ENCODE peak calls at places on chromosomes 4 and X, in four cellular contexts. One of them, this sample, is unnamed.

GRCh38 chr4:1330761-1331590 is 16.0 kb upstream of the UVSSA start:
- DNase-seq in upper lobe of left lung: peak
- DNase-seq in uterus: no peak
- DNase-seq in thyroid gland: no peak
- DNase-seq in this sample: no peak

GRCh38 chr4:83282049-83282535 is 2.5 kb downstream of the COQ2 start:
- DNase-seq in upper lobe of left lung: no peak
- DNase-seq in uterus: no peak
- DNase-seq in thyroid gland: peak
- DNase-seq in this sample: no peak

GRCh38 chrX:103688949-103689348 is 2.5 kb upstream of the MORF4L2 start:
- DNase-seq in upper lobe of left lung: no peak
- DNase-seq in uterus: no peak
- DNase-seq in thyroid gland: no peak
- DNase-seq in this sample: no peak

GRCh38 chr4:47471064-47471463 is 7.6 kb upstream of the COMMD8 start:
- DNase-seq in upper lobe of left lung: no peak
- DNase-seq in uterus: no peak
- DNase-seq in thyroid gland: no peak
- DNase-seq in this sample: no peak

GRCh38 chr4:182922551-182923284 is 5.5 kb upstream of the DCTD start:
- DNase-seq in upper lobe of left lung: no peak
- DNase-seq in uterus: no peak
- DNase-seq in thyroid gland: peak
- DNase-seq in this sample: no peak

GRCh38 chrX:102154218-102154860 is 1.4 kb downstream of the BEX5 start:
- DNase-seq in upper lobe of left lung: no peak
- DNase-seq in uterus: no peak
- DNase-seq in thyroid gland: peak
- DNase-seq in this sample: no peak

GRCh38 chr4:11954093-11954492 is 525.4 kb upstream of the HS3ST1 start:
- DNase-seq in upper lobe of left lung: no peak
- DNase-seq in uterus: no peak
- DNase-seq in thyroid gland: no peak
- DNase-seq in this sample: no peak

GRCh38 chrX:18674417-18674787 is 2.5 kb upstream of the RS1 start:
- DNase-seq in upper lobe of left lung: peak
- DNase-seq in uterus: peak
- DNase-seq in thyroid gland: peak
- DNase-seq in this sample: no peak

GRCh38 chrX:73398185-73398914 is 48.5 kb upstream of the CDX4 start:
- DNase-seq in upper lobe of left lung: no peak
- DNase-seq in uterus: no peak
- DNase-seq in thyroid gland: no peak
- DNase-seq in this sample: no peak

GRCh38 chr4:140368686-140369085 is 4.8 kb upstream of the SCOC start:
- DNase-seq in upper lobe of left lung: no peak
- DNase-seq in uterus: no peak
- DNase-seq in thyroid gland: no peak
- DNase-seq in this sample: no peak

GRCh38 chr4:140373328-140374129 is at the start of gene SCOC:
- DNase-seq in upper lobe of left lung: peak
- DNase-seq in uterus: peak
- DNase-seq in thyroid gland: peak
- DNase-seq in this sample: peak

GRCh38 chr4:140367738-140368137 is 5.7 kb upstream of the SCOC start:
- DNase-seq in upper lobe of left lung: no peak
- DNase-seq in uterus: no peak
- DNase-seq in thyroid gland: peak
- DNase-seq in this sample: no peak

GRCh38 chr4:140374130-140374477 is 658 bp downstream of the SCOC start:
- DNase-seq in upper lobe of left lung: no peak
- DNase-seq in uterus: no peak
- DNase-seq in thyroid gland: no peak
- DNase-seq in this sample: no peak

DNA sequence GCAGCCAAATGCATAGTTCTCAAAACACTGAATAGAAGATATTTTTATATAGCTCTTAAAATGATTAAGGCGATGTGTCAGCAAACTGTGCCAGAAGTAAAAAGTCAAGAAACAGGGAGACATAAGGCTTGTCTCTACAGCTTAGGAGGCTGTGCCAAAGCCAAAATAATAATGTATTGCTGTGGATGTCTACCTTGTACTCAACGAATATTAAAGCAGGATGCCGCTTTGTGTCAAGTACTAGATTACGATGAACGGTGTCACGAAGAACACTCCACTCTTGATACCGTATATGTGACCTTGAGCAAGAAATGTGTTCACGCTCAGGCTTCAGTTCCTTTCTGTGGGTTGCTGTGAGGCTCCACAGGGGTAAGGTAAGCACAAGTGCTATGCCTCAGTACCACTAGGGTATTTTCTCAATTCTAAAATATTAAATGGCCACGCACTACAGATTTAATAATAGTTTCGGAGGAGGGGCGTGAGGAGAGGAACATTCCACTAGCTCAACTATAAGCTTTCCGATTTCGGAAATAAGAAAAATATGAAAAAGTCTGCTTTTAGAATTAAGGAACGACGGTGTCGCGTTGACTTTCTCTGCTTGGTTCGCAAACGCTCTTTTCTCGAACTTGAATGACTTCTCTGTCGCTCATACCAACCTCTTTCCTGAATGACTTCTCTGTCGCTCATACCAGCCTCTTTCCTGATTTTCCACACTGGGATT is 679 bp upstream of the SCOC start:
- DNase-seq in upper lobe of left lung: no peak
- DNase-seq in uterus: no peak
- DNase-seq in thyroid gland: peak
- DNase-seq in this sample: peak
- TF ChIP-seq POLR2A in upper lobe of left lung: no peak
- TF ChIP-seq POLR2A in uterus: no peak
- TF ChIP-seq POLR2A in thyroid gland: no peak
- TF ChIP-seq POLR2A in this sample: no peak

GRCh38 chr4:67575232-67575888 is 16.8 kb downstream of the STAP1 start:
- DNase-seq in upper lobe of left lung: no peak
- DNase-seq in uterus: no peak
- DNase-seq in thyroid gland: no peak
- DNase-seq in this sample: no peak
- TF ChIP-seq POLR2A in upper lobe of left lung: no peak
- TF ChIP-seq POLR2A in uterus: no peak
- TF ChIP-seq POLR2A in thyroid gland: no peak
- TF ChIP-seq POLR2A in this sample: peak

GRCh38 chrX:154382483-154383069 is 3.5 kb downstream of the EMD start:
- DNase-seq in upper lobe of left lung: no peak
- DNase-seq in uterus: no peak
- DNase-seq in thyroid gland: peak
- DNase-seq in this sample: no peak
- TF ChIP-seq POLR2A in upper lobe of left lung: no peak
- TF ChIP-seq POLR2A in uterus: no peak
- TF ChIP-seq POLR2A in thyroid gland: no peak
- TF ChIP-seq POLR2A in this sample: no peak

GRCh38 chr4:141759796-141760425 is 123.5 kb downstream of the IL15 start:
- DNase-seq in upper lobe of left lung: no peak
- DNase-seq in uterus: no peak
- DNase-seq in thyroid gland: no peak
- DNase-seq in this sample: no peak

GRCh38 chr4:141761926-141762325 is 125.5 kb downstream of the IL15 start:
- DNase-seq in upper lobe of left lung: no peak
- DNase-seq in uterus: no peak
- DNase-seq in thyroid gland: no peak
- DNase-seq in this sample: no peak

GRCh38 chr4:141768954-141769353 is 132.6 kb downstream of the IL15 start:
- DNase-seq in upper lobe of left lung: no peak
- DNase-seq in uterus: no peak
- DNase-seq in thyroid gland: no peak
- DNase-seq in this sample: no peak

GRCh38 chr4:141763373-141763772 is 127.0 kb downstream of the IL15 start:
- DNase-seq in upper lobe of left lung: no peak
- DNase-seq in uterus: no peak
- DNase-seq in thyroid gland: no peak
- DNase-seq in this sample: no peak
- TF ChIP-seq POLR2A in upper lobe of left lung: no peak
- TF ChIP-seq POLR2A in uterus: no peak
- TF ChIP-seq POLR2A in thyroid gland: no peak
- TF ChIP-seq POLR2A in this sample: no peak

This sample was measured in GM12891.